ENCODE peak calls at places on chromosomes 3 and 15, in six cellular contexts. W is colonic mucosa, X is aorta, Y is psoas muscle, H is fibroblast of lung, Z is pancreas. A is an unnamed sample.

GRCh38 chr3:187997490-187997889 is 156.5 kb upstream of the LPP start:
- DNase-seq in W (no peak), Y (no peak), X (no peak), Z (no peak), H (peak; percentile 39), A (no peak)

GRCh38 chr3:25273582-25274171 is 154.4 kb upstream of the RARB start:
- DNase-seq in W (no peak), Y (no peak), H (no peak), Z (no peak), X (no peak), A (no peak)

GRCh38 chr3:129561619-129562248 is 18.8 kb downstream of the H1-8 start:
- DNase-seq in X (no peak), Y (peak; percentile 56), H (no peak), Z (no peak), W (no peak), A (no peak)

GRCh38 chr3:20141841-20142240 is 44.2 kb downstream of the SGO1 start:
- DNase-seq in W (no peak), Z (no peak), Y (peak; percentile 70), H (peak; percentile 42), X (no peak), A (no peak)

GRCh38 chr3:190671658-190672057 is 157.8 kb downstream of the IL1RAP start:
- DNase-seq in W (no peak), Y (no peak), X (no peak), H (peak; percentile 87), Z (no peak), A (no peak)

GRCh38 chr3:18100126-18100525 is 325.0 kb downstream of the SATB1 start:
- DNase-seq in H (peak; percentile 40), Y (no peak), Z (no peak), W (no peak), X (no peak), A (no peak)

GRCh38 chr15:52241489-52241888 is 50.3 kb upstream of the GNB5 start:
- DNase-seq in Z (no peak), H (no peak), X (no peak), W (no peak), Y (no peak), A (no peak)

GRCh38 chr3:180996415-180996932 is 6.9 kb upstream of the DNAJC19 start:
- DNase-seq in H (no peak), Y (no peak), Z (no peak), X (no peak), W (no peak), A (no peak)

GRCh38 chr3:53693441-53693840 is 152.8 kb downstream of the CHDH start:
- DNase-seq in Y (no peak), X (no peak), Z (no peak), W (no peak), H (no peak), A (no peak)

GRCh38 chr3:111667621-111668239 is 72.6 kb upstream of the ZBED2 start:
- DNase-seq in X (no peak), H (peak; percentile 34), Z (no peak), W (peak; percentile 48), Y (no peak), A (peak; percentile 65)

GRCh38 chr3:111667170-111667569 is 72.0 kb upstream of the ZBED2 start:
- DNase-seq in W (no peak), H (no peak), Z (no peak), Y (no peak), X (no peak), A (no peak)

GRCh38 chr3:111668321-111668720 is 73.2 kb upstream of the ZBED2 start:
- DNase-seq in W (no peak), H (no peak), Y (no peak), X (no peak), Z (no peak), A (no peak)

GRCh38 chr3:111669926-111670630 is 74.9 kb upstream of the ZBED2 start:
- DNase-seq in W (no peak), H (peak; percentile 83), X (no peak), Z (no peak), Y (no peak), A (no peak)

DNA sequence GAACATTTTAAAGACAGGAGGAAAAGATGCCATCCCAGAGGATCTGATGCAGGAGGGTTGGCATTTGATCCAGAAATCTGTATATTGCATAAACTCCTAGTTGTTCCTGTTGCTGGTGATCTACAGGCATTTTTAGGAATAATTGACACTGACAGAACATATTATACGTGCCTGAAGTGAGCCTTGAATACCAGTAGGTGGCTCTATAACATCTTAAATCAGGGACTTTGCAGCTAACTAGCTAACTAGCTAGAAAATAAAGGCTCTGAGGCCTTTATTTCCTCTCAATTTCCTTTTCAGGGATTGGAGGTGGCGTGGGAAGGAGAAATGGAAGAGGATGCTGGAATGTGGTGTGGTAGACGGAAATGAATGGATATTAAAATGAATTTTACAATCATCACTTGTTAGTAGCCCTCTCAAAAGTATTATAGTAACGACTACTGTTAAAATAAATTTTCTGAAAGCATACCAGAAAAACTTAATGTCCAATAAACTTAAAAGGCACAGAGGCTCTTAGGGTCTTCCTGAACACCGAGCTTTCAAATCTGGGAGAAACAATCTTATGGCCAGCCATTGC is 73.9 kb upstream of the ZBED2 start:
- DNase-seq in X (no peak), Z (no peak), H (peak; percentile 73), W (no peak), Y (no peak), A (no peak)
- H3K27ac ChIP-seq in X (no peak overlapping the region), Z (no peak overlapping the region), H (no peak overlapping the region), W (no peak overlapping the region), Y (no peak overlapping the region), A (no peak overlapping the region)

GRCh38 chr3:21750291-21750690 is 719 bp downstream of the ZNF385D start:
- DNase-seq in X (no peak), W (no peak), H (peak; percentile 73), Y (no peak), Z (no peak), A (no peak)
- H3K27ac ChIP-seq in X (no peak overlapping the region), W (no peak overlapping the region), H (peak overlapping the region; percentile 4), Y (no peak overlapping the region), Z (no peak overlapping the region), A (no peak overlapping the region)

GRCh38 chr15:76439542-76439941 is 103.0 kb downstream of the ISL2 start:
- DNase-seq in Z (no peak), X (no peak), H (no peak), Y (no peak), W (no peak), A (no peak)
- H3K27ac ChIP-seq in Z (no peak overlapping the region), X (no peak overlapping the region), H (no peak overlapping the region), Y (no peak overlapping the region), W (no peak overlapping the region), A (no peak overlapping the region)

GRCh38 chr3:178058629-178059028 is 477.6 kb upstream of the KCNMB2 start:
- DNase-seq in Y (no peak), X (no peak), H (no peak), W (no peak), Z (no peak), A (no peak)
- H3K27ac ChIP-seq in Y (no peak overlapping the region), X (no peak overlapping the region), H (no peak overlapping the region), W (no peak overlapping the region), Z (no peak overlapping the region), A (no peak overlapping the region)

GRCh38 chr3:177057768-177058167 is 139.5 kb downstream of the TBL1XR1 start:
- DNase-seq in Y (no peak), H (peak; percentile 35), Z (no peak), W (no peak), X (no peak), A (no peak)

GRCh38 chr3:177056927-177057326 is 140.4 kb downstream of the TBL1XR1 start:
- DNase-seq in H (no peak), X (no peak), Z (no peak), Y (no peak), W (no peak), A (no peak)

GRCh38 chr3:177061382-177061781 is 135.9 kb downstream of the TBL1XR1 start:
- DNase-seq in Y (no peak), H (no peak), W (no peak), X (no peak), Z (no peak), A (no peak)

GRCh38 chr3:177060492-177060891 is 136.8 kb downstream of the TBL1XR1 start:
- DNase-seq in W (no peak), Z (no peak), Y (no peak), H (no peak), X (no peak), A (no peak)

DNA sequence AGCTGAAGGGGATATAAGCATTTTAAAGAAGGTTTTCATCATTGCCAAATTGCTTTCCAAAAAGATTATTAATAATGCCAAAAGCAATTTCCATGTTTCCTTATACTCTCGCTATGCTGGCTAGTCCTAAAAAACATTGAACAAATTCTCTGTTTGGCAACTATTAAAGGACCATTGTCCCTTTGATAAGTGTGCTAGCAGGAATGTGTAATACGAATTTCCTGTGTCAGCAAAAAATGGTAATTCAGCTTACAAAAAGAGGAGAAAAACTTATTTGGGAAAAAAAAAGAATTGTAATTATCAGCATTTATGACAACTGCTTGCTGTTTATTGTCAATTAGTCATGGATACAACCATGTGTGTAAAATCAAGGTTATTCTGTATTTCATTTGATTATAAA is 138.6 kb downstream of the TBL1XR1 start:
- DNase-seq in H (no peak), X (no peak), Y (no peak), Z (no peak), W (no peak), A (no peak)
- H3K27ac ChIP-seq in H (no peak overlapping the region), X (no peak overlapping the region), Y (no peak overlapping the region), Z (no peak overlapping the region), W (no peak overlapping the region), A (no peak overlapping the region)

GRCh38 chr3:127800508-127800907 is 21.8 kb downstream of the MGLL start:
- DNase-seq in X (no peak), W (no peak), Z (no peak), H (peak; percentile 51), Y (no peak), A (no peak)

GRCh38 chr3:127796045-127796720 is 26.1 kb downstream of the MGLL start:
- DNase-seq in W (no peak), Y (peak; percentile 23), H (no peak), X (no peak), Z (no peak), A (no peak)

GRCh38 chr3:127796751-127797150 is 25.6 kb downstream of the MGLL start:
- DNase-seq in H (no peak), Y (peak; percentile 37), Z (no peak), X (no peak), W (no peak), A (no peak)

GRCh38 chr3:127799476-127800222 is 22.7 kb downstream of the MGLL start:
- DNase-seq in X (no peak), Y (peak; percentile 39), Z (no peak), H (peak; percentile 96), W (no peak), A (no peak)

DNA sequence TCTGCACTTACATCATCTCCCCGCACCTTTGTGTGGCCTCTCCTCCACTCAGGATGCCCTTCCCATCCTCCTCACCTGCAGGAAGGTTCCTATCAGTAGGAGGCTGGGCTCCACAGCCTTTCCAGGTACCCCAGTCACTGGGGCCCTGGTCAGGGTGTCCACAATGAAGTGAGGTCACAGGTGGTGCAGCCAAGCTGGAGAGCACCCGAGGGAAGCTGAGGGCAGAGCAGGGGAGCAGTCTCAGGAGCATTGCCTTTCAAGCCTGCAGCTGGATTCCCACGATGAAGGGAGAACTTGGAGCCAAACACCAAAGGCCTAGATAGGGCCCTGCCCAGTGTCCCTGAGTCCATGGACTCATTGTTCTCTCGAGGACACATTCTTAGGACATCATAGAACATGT is 23.6 kb downstream of the MGLL start:
- DNase-seq in Y (peak; percentile 36), H (no peak), Z (no peak), W (no peak), X (no peak), A (no peak)
- H3K27ac ChIP-seq in Y (no peak overlapping the region), H (peak overlapping the region; percentile 88), Z (no peak overlapping the region), W (no peak overlapping the region), X (no peak overlapping the region), A (no peak overlapping the region)

A was measured in lower lobe of right lung.